ENCODE peak calls at places on chromosomes 6 and 20, in eight cellular contexts. X is stomach; B is aorta; V is EL; O is GM20000; J is Ammon's horn; A is right cardiac atrium; Z is naive thymus-derived CD8-positive, alpha-beta T cell. U is an unnamed sample.

GRCh38 chr6:18323935-18324707 is 59.8 kb upstream of the DEK start:
- DNase-seq in B (no peak), O (peak), Z (no peak), A (no peak), J (peak), V (peak), X (no peak), U (peak)

GRCh38 chr6:140609956-140610355 is 1235.5 kb upstream of the CITED2 start:
- DNase-seq in A (no peak), V (no peak), B (no peak), Z (no peak), X (no peak), O (no peak), J (no peak), U (no peak)

GRCh38 chr20:12395404-12396159 is 477.9 kb downstream of the BTBD3 start:
- DNase-seq in O (no peak), Z (no peak), J (no peak), V (no peak), X (no peak), B (no peak), A (no peak), U (no peak)

GRCh38 chr6:167726043-167726442 is 100.7 kb upstream of the AFDN start:
- DNase-seq in X (no peak), B (no peak), J (no peak), O (no peak), Z (no peak), V (no peak), A (no peak), U (no peak)

GRCh38 chr6:6328451-6328850 is 8.0 kb upstream of the F13A1 start:
- DNase-seq in X (no peak), O (no peak), A (no peak), Z (no peak), V (no peak), B (no peak), J (peak), U (no peak)

GRCh38 chr20:22575087-22575721 is 9.2 kb downstream of the FOXA2 start:
- DNase-seq in B (no peak), A (no peak), O (no peak), V (peak), X (no peak), J (no peak), Z (no peak), U (peak)

GRCh38 chr6:84182001-84182400 is 45.4 kb downstream of the CEP162 start:
- DNase-seq in X (no peak), J (no peak), O (no peak), Z (no peak), B (no peak), V (no peak), A (no peak), U (no peak)

GRCh38 chr6:139479433-139480222 is 105.2 kb upstream of the CITED2 start:
- DNase-seq in Z (no peak), O (no peak), J (no peak), X (no peak), B (no peak), A (no peak), V (no peak), U (no peak)

GRCh38 chr6:31826793-31827285 is 699 bp upstream of the HSPA1B start:
- DNase-seq in O (no peak), V (peak), A (peak), Z (peak), X (peak), J (peak), B (peak), U (no peak)

GRCh38 chr6:67009818-67010217 is 1302.8 kb upstream of the EYS start:
- DNase-seq in V (no peak), O (no peak), A (no peak), X (no peak), B (no peak), J (no peak), Z (no peak), U (no peak)

GRCh38 chr20:60057866-60058807 is 99.9 kb downstream of the CDH26 start:
- DNase-seq in V (no peak), X (no peak), A (peak), O (no peak), B (peak), Z (peak), J (peak), U (peak)

GRCh38 chr20:34058831-34059230 is 53.2 kb downstream of the EIF2S2 start:
- DNase-seq in V (no peak), X (no peak), A (no peak), J (no peak), O (no peak), Z (peak), B (no peak), U (peak)

GRCh38 chr6:135464634-135465033 is 32.9 kb downstream of the AHI1 start:
- DNase-seq in A (no peak), X (no peak), O (peak), Z (no peak), B (no peak), J (no peak), V (no peak), U (no peak)

GRCh38 chr6:117195728-117196127 is 69.6 kb upstream of the VGLL2 start:
- DNase-seq in O (no peak), V (no peak), X (no peak), J (no peak), A (no peak), B (no peak), Z (no peak), U (no peak)

GRCh38 chr20:57819291-57819690 is 109.5 kb upstream of the PMEPA1 start:
- DNase-seq in A (no peak), O (no peak), B (peak), X (no peak), J (no peak), Z (no peak), V (no peak), U (no peak)

GRCh38 chr6:131572686-131573415 is at the start of gene ARG1:
- DNase-seq in X (no peak), A (no peak), O (no peak), B (no peak), V (no peak), Z (no peak), J (no peak), U (no peak)

GRCh38 chr6:111777357-111777756 is 95.9 kb downstream of the FYN start:
- DNase-seq in V (no peak), J (peak), Z (no peak), X (no peak), O (no peak), A (no peak), B (no peak), U (no peak)

GRCh38 chr6:97456070-97456469 is 173.1 kb upstream of the MMS22L start:
- DNase-seq in Z (no peak), B (no peak), O (no peak), V (no peak), J (no peak), X (no peak), A (no peak), U (no peak)

GRCh38 chr20:5864873-5865582 is 85.3 kb downstream of the TRMT6 start:
- DNase-seq in X (no peak), J (no peak), V (peak), A (no peak), Z (no peak), B (no peak), O (no peak), U (no peak)

GRCh38 chr6:168822376-168822775 is 381.4 kb downstream of the SMOC2 start:
- DNase-seq in J (no peak), B (no peak), Z (no peak), V (no peak), A (peak), X (no peak), O (no peak), U (no peak)

GRCh38 chr6:106085984-106086832 is at the start of gene PRDM1:
- DNase-seq in O (peak), X (peak), Z (peak), A (peak), B (peak), J (peak), V (peak), U (peak)

GRCh38 chr6:87826376-87826775 is 124.3 kb upstream of the AKIRIN2 start:
- DNase-seq in B (no peak), V (no peak), O (no peak), Z (no peak), J (no peak), X (no peak), A (no peak), U (no peak)

GRCh38 chr6:7241160-7241559 is 71.8 kb downstream of the SSR1 start:
- DNase-seq in B (no peak), J (no peak), A (no peak), X (peak), V (no peak), Z (no peak), O (no peak), U (no peak)

GRCh38 chr20:29298759-29299613 is 1958.5 kb upstream of the DEFB115 start:
- DNase-seq in J (no peak), X (no peak), B (no peak), O (no peak), V (no peak), Z (no peak), A (no peak), U (no peak)

GRCh38 chr6:139030539-139030938 is 2.0 kb downstream of the ABRACL start:
- DNase-seq in O (peak), B (no peak), Z (no peak), J (no peak), V (no peak), X (no peak), A (no peak), U (no peak)

GRCh38 chr6:105179244-105180065 is at the start of gene POPDC3:
- DNase-seq in A (peak), O (peak), J (peak), X (peak), B (no peak), Z (no peak), V (peak), U (peak)

GRCh38 chr6:97280766-97281165 is 2.2 kb downstream of the MMS22L start:
- DNase-seq in A (no peak), B (no peak), X (no peak), O (no peak), Z (no peak), J (no peak), V (no peak), U (no peak)

GRCh38 chr6:156262014-156262413 is 515.2 kb upstream of the ARID1B start:
- DNase-seq in V (no peak), J (no peak), Z (no peak), A (no peak), X (no peak), B (no peak), O (no peak), U (peak)

GRCh38 chr6:17988422-17988944 is 1.0 kb upstream of the KIF13A start:
- DNase-seq in Z (no peak), V (no peak), B (no peak), J (no peak), A (no peak), X (no peak), O (no peak), U (no peak)

GRCh38 chr6:140537834-140538680 is 1163.6 kb upstream of the CITED2 start:
- DNase-seq in V (peak), Z (no peak), O (no peak), B (no peak), A (peak), X (no peak), J (peak), U (no peak)

GRCh38 chr6:116382587-116382986 is 11.8 kb downstream of the DSE start:
- DNase-seq in B (no peak), V (no peak), J (no peak), Z (no peak), X (no peak), O (no peak), A (no peak), U (no peak)

GRCh38 chr6:79076881-79077641 is 993 bp downstream of the PHIP start:
- DNase-seq in B (peak), V (peak), Z (peak), A (peak), O (peak), X (peak), J (peak), U (peak)

GRCh38 chr20:48919882-48920526 is 1.5 kb upstream of the ARFGEF2 start:
- DNase-seq in X (no peak), A (no peak), V (no peak), O (no peak), J (no peak), B (no peak), Z (no peak), U (no peak)

GRCh38 chr6:34819571-34820480 is 27.9 kb downstream of the BLTP3A start:
- DNase-seq in Z (no peak), X (no peak), J (no peak), B (no peak), V (no peak), O (no peak), A (no peak), U (no peak)

GRCh38 chr6:90468859-90469258 is 118.0 kb downstream of the MAP3K7 start:
- DNase-seq in V (no peak), J (no peak), X (no peak), B (no peak), O (no peak), Z (no peak), A (no peak), U (no peak)

U was measured in DMS153.